ENCODE peak calls at places on chromosomes 2 and 18, in eight cellular contexts. N is uterus, C is breast epithelium, H is psoas muscle, U is hepatocyte, E is foreskin keratinocyte, T is mammary epithelial cell, K is heart left ventricle. L is an unnamed sample. For H3K27me3, the result is how much of the 10 kb centered on the place peaks cover.

GRCh38 chr2:219572237-219573001 is at the start of gene INHA:
- DNase-seq in N (no peak), C (no peak), H (no peak), U (no peak), E (no peak), T (no peak), K (no peak), L (no peak)

GRCh38 chr2:48433682-48434081 is 96.3 kb upstream of the STON1 start:
- DNase-seq in N (peak), C (no peak), H (no peak), U (no peak), E (no peak), T (no peak), K (no peak), L (no peak)

GRCh38 chr2:159124441-159124911 is 156.0 kb downstream of the TANC1 start:
- DNase-seq in N (peak), C (no peak), H (no peak), U (peak), E (peak), T (peak), K (no peak), L (no peak)

GRCh38 chr2:62229082-62229620 is 33.2 kb downstream of the B3GNT2 start:
- DNase-seq in N (no peak), C (no peak), H (no peak), U (no peak), E (no peak), T (no peak), K (no peak), L (no peak)

GRCh38 chr2:175176624-175177023 is 4.9 kb downstream of the ATP5MC3 start:
- DNase-seq in N (no peak), C (no peak), H (no peak), U (no peak), E (no peak), T (no peak), K (no peak), L (no peak)

GRCh38 chr2:44275915-44276279 is 617 bp downstream of the SLC3A1 start:
- DNase-seq in N (no peak), C (no peak), H (no peak), U (peak), E (no peak), T (peak), K (no peak), L (no peak)

GRCh38 chr2:40851661-40852060 is 399.8 kb upstream of the SLC8A1 start:
- DNase-seq in N (no peak), C (no peak), H (no peak), U (no peak), E (no peak), T (no peak), K (no peak), L (no peak)

GRCh38 chr2:51624995-51625394 is 593.1 kb upstream of the NRXN1 start:
- DNase-seq in N (no peak), C (no peak), H (no peak), U (no peak), E (no peak), T (no peak), K (no peak), L (no peak)

GRCh38 chr2:172462393-172463381 is 35.3 kb downstream of the ITGA6 start:
- DNase-seq in N (no peak), C (no peak), H (no peak), U (no peak), E (peak), T (peak), K (no peak), L (peak)

GRCh38 chr2:118665784-118666529 is 181.5 kb downstream of the EN1 start:
- DNase-seq in N (no peak), C (no peak), H (no peak), U (no peak), E (no peak), T (no peak), K (no peak), L (no peak)

GRCh38 chr2:165839610-165840009 is 45.6 kb upstream of the GALNT3 start:
- DNase-seq in N (no peak), C (no peak), H (no peak), U (no peak), E (peak), T (peak), K (no peak), L (no peak)

GRCh38 chr2:57180042-57180567 is 866.5 kb upstream of the VRK2 start:
- DNase-seq in N (no peak), C (no peak), H (no peak), U (no peak), E (peak), T (peak), K (no peak), L (no peak)

GRCh38 chr2:158583923-158584322 is 127.2 kb downstream of the PKP4 start:
- DNase-seq in N (no peak), C (no peak), H (peak), U (no peak), E (no peak), T (no peak), K (no peak), L (no peak)

GRCh38 chr2:54482725-54483124 is 26.6 kb downstream of the SPTBN1 start:
- DNase-seq in N (peak), C (no peak), H (peak), U (no peak), E (no peak), T (peak), K (no peak), L (no peak)

GRCh38 chr2:207770602-207771404 is 1.1 kb upstream of the FZD5 start:
- DNase-seq in N (peak), C (no peak), H (peak), U (no peak), E (no peak), T (no peak), K (no peak), L (peak)

GRCh38 chr2:64638502-64639120 is 15.1 kb downstream of the SERTAD2 start:
- DNase-seq in N (no peak), C (no peak), H (no peak), U (no peak), E (no peak), T (peak), K (no peak), L (no peak)

GRCh38 chr18:26874283-26874682 is 8.8 kb upstream of the AQP4 start:
- DNase-seq in N (no peak), C (no peak), H (no peak), U (no peak), E (no peak), T (no peak), K (no peak), L (no peak)

GRCh38 chr2:161415041-161415440 is 1.1 kb upstream of the TBR1 start:
- DNase-seq in N (no peak), C (no peak), H (no peak), U (no peak), E (no peak), T (no peak), K (no peak), L (no peak)

GRCh38 chr2:98908909-98909308 is 27.1 kb downstream of the CRACDL start:
- DNase-seq in N (no peak), C (no peak), H (no peak), U (no peak), E (no peak), T (peak), K (no peak), L (no peak)

GRCh38 chr2:236177604-236177966 is 9.4 kb upstream of the GBX2 start:
- DNase-seq in N (no peak), C (no peak), H (peak), U (peak), E (no peak), T (no peak), K (no peak), L (no peak)
- H3K27me3 ChIP-seq in N (half or more), C (under half), H (under half), U (half or more), E (under half), T (under half), K (half or more), L (under half)

GRCh38 chr18:11657554-11657953 is 31.5 kb upstream of the GNAL start:
- DNase-seq in N (no peak), C (no peak), H (no peak), U (no peak), E (no peak), T (no peak), K (no peak), L (no peak)
- H3K27me3 ChIP-seq in N (under half), C (under half), H (under half), U (under half), E (under half), T (under half), K (under half), L (under half)

DNA sequence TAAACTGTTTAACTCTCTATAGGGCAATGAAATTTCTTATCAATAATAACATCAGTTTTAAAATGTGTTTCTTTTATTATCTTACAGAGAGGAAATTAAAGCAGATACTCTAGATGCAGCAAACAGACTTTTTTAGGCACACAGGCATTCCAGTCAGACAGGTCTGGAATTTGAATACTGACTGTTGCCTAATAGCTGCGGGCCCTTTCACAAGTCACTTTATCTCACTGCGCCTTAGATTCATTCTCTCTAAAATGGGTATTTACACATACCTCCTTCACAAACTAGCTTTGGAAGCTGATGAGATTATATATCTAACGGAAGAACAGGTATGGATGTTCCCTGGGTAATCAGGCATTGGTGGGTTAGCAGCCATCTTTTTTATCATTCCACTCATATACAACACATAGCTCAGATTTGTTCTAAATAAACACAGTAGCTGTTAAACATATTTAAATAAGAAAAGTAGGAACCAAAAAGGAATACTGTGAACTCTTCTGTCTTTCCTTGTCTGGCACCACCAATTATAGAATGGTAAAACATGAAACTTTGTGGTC is 104.2 kb downstream of the LRP2 start:
- DNase-seq in N (no peak), C (no peak), H (no peak), U (no peak), E (peak), T (no peak), K (no peak), L (no peak)
- H3K27me3 ChIP-seq in N (under half), C (under half), H (under half), U (under half), E (under half), T (under half), K (under half), L (under half)

DNA sequence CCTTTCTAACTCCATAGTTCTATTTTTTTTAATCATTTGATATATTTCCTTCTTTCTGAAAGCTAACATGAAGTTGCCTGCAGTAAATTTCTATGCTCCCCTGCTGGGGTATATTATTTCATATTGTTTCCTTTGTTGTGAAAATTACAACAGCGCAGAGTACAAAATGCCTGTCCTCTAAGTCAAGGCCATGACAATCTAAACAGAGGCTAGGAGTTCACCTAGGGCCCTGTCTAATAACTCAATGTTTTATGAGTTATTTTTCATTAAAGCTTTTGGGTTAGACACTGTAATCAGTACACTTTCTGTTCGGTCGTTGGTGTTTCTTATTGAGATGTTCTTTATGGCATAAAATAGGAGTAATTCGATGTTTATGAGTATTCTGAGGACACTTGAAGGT is 111.2 kb downstream of the OSR1 start:
- DNase-seq in N (no peak), C (no peak), H (no peak), U (no peak), E (no peak), T (no peak), K (no peak), L (no peak)
- H3K27me3 ChIP-seq in N (under half), C (under half), H (under half), U (under half), E (under half), T (under half), K (under half), L (under half)

GRCh38 chr2:104656496-104657310 is 197.2 kb upstream of the POU3F3 start:
- DNase-seq in N (no peak), C (no peak), H (no peak), U (no peak), E (no peak), T (no peak), K (no peak), L (no peak)

GRCh38 chr2:104664672-104665071 is 189.2 kb upstream of the POU3F3 start:
- DNase-seq in N (no peak), C (no peak), H (no peak), U (no peak), E (no peak), T (no peak), K (no peak), L (no peak)

GRCh38 chr2:104654813-104655212 is 199.1 kb upstream of the POU3F3 start:
- DNase-seq in N (peak), C (no peak), H (no peak), U (no peak), E (no peak), T (no peak), K (peak), L (no peak)

GRCh38 chr2:104658149-104658839 is 195.6 kb upstream of the POU3F3 start:
- DNase-seq in N (peak), C (peak), H (peak), U (peak), E (no peak), T (no peak), K (peak), L (no peak)

GRCh38 chr2:104658840-104659591 is 194.9 kb upstream of the POU3F3 start:
- DNase-seq in N (no peak), C (no peak), H (no peak), U (no peak), E (no peak), T (no peak), K (peak), L (no peak)
- H3K27me3 ChIP-seq in N (under half), C (under half), H (under half), U (half or more), E (under half), T (under half), K (under half), L (under half)

GRCh38 chr2:5980351-5981054 is 288.3 kb downstream of the SOX11 start:
- DNase-seq in N (no peak), C (no peak), H (no peak), U (no peak), E (no peak), T (no peak), K (no peak), L (no peak)
- H3K27me3 ChIP-seq in N (under half), C (under half), H (under half), U (under half), E (under half), T (under half), K (under half), L (under half)

L was measured in GM06990.